ENCODE peak calls at places on chromosomes 3 and 15, in four cellular contexts. One of them, this sample, is unnamed.

GRCh38 chr15:79466488-79466887 is 34.4 kb downstream of the MINAR1 start:
- DNase-seq in fibroblast of pulmonary artery: no peak
- DNase-seq in neural progenitor cell: no peak
- DNase-seq in HFFc6: no peak
- DNase-seq in this sample: no peak

GRCh38 chr3:20054549-20054987 is 14.3 kb downstream of the KAT2B start:
- DNase-seq in fibroblast of pulmonary artery: peak
- DNase-seq in neural progenitor cell: no peak
- DNase-seq in HFFc6: peak
- DNase-seq in this sample: no peak

GRCh38 chr15:45338417-45338816 is 39.9 kb downstream of the GATM start:
- DNase-seq in fibroblast of pulmonary artery: no peak
- DNase-seq in HFFc6: no peak
- DNase-seq in neural progenitor cell: no peak
- DNase-seq in this sample: no peak

GRCh38 chr15:71124937-71125755 is 9.9 kb downstream of the THSD4 start:
- DNase-seq in fibroblast of pulmonary artery: no peak
- DNase-seq in neural progenitor cell: no peak
- DNase-seq in HFFc6: no peak
- DNase-seq in this sample: no peak

GRCh38 chr15:65377105-65377975 is 462 bp downstream of the IGDCC3 start:
- DNase-seq in HFFc6: no peak
- DNase-seq in neural progenitor cell: peak
- DNase-seq in fibroblast of pulmonary artery: no peak
- DNase-seq in this sample: no peak

GRCh38 chr3:14364580-14365292 is 37.7 kb upstream of the SLC6A6 start:
- DNase-seq in HFFc6: no peak
- DNase-seq in fibroblast of pulmonary artery: no peak
- DNase-seq in neural progenitor cell: no peak
- DNase-seq in this sample: no peak

GRCh38 chr15:73239564-73240208 is 129.1 kb downstream of the HCN4 start:
- DNase-seq in HFFc6: no peak
- DNase-seq in neural progenitor cell: peak
- DNase-seq in fibroblast of pulmonary artery: peak
- DNase-seq in this sample: no peak

GRCh38 chr3:64048631-64049061 is 25.4 kb upstream of the PSMD6 start:
- DNase-seq in HFFc6: peak
- DNase-seq in neural progenitor cell: no peak
- DNase-seq in fibroblast of pulmonary artery: peak
- DNase-seq in this sample: peak

GRCh38 chr15:60871731-60872130 is 357.4 kb downstream of the RORA start:
- DNase-seq in fibroblast of pulmonary artery: peak
- DNase-seq in neural progenitor cell: no peak
- DNase-seq in HFFc6: peak
- DNase-seq in this sample: no peak

GRCh38 chr3:88362428-88362827 is 212.7 kb downstream of the C3orf38 start:
- DNase-seq in HFFc6: no peak
- DNase-seq in neural progenitor cell: no peak
- DNase-seq in fibroblast of pulmonary artery: no peak
- DNase-seq in this sample: no peak

GRCh38 chr15:71691700-71692417 is 118.5 kb upstream of the NR2E3 start:
- DNase-seq in fibroblast of pulmonary artery: peak
- DNase-seq in HFFc6: peak
- DNase-seq in neural progenitor cell: peak
- DNase-seq in this sample: peak

GRCh38 chr15:78302579-78302978 is 3.2 kb upstream of the SKIC8 start:
- DNase-seq in HFFc6: peak
- DNase-seq in fibroblast of pulmonary artery: peak
- DNase-seq in neural progenitor cell: no peak
- DNase-seq in this sample: peak

GRCh38 chr3:127000792-127001191 is 17.9 kb downstream of the PLXNA1 start:
- DNase-seq in neural progenitor cell: no peak
- DNase-seq in fibroblast of pulmonary artery: no peak
- DNase-seq in HFFc6: no peak
- DNase-seq in this sample: no peak

GRCh38 chr3:127001486-127002194 is 18.7 kb downstream of the PLXNA1 start:
- DNase-seq in fibroblast of pulmonary artery: no peak
- DNase-seq in neural progenitor cell: no peak
- DNase-seq in HFFc6: no peak
- DNase-seq in this sample: no peak

GRCh38 chr3:127003175-127003555 is 20.2 kb downstream of the PLXNA1 start:
- DNase-seq in fibroblast of pulmonary artery: no peak
- DNase-seq in neural progenitor cell: no peak
- DNase-seq in HFFc6: no peak
- DNase-seq in this sample: no peak

GRCh38 chr3:127003601-127004280 is 20.8 kb downstream of the PLXNA1 start:
- DNase-seq in HFFc6: no peak
- DNase-seq in neural progenitor cell: no peak
- DNase-seq in fibroblast of pulmonary artery: no peak
- DNase-seq in this sample: no peak

GRCh38 chr3:127002195-127003174 is 19.6 kb downstream of the PLXNA1 start:
- DNase-seq in HFFc6: peak
- DNase-seq in fibroblast of pulmonary artery: peak
- DNase-seq in neural progenitor cell: peak
- DNase-seq in this sample: peak
- TF ChIP-seq CTCF in HFFc6: peak
- TF ChIP-seq CTCF in fibroblast of pulmonary artery: peak
- TF ChIP-seq CTCF in neural progenitor cell: peak
- TF ChIP-seq CTCF in this sample: peak

GRCh38 chr3:98596902-98597500 is 3.6 kb upstream of the CPOX start:
- DNase-seq in HFFc6: peak
- DNase-seq in neural progenitor cell: no peak
- DNase-seq in fibroblast of pulmonary artery: peak
- DNase-seq in this sample: no peak
- TF ChIP-seq CTCF in HFFc6: peak
- TF ChIP-seq CTCF in neural progenitor cell: peak
- TF ChIP-seq CTCF in fibroblast of pulmonary artery: peak
- TF ChIP-seq CTCF in this sample: peak

DNA sequence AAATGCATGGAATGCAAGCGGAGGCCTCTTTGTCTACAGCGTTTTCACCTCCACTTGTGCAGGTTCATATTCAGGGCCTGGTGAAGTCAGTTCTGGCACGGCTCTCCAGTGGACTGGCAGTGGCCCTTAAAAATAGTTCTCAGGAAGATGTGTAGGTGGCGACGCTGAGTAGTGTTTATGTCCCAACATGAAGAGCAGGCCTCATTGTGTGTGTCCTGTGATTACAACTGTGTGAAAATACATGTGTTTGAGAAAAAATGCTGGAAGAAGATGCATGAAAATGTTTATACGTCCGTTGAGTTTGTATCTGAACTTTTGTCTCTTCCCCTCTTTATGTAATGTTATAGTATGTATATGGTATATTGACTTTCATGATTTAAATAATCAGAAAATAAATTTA is 7.2 kb downstream of the LIPC start:
- DNase-seq in HFFc6: peak
- DNase-seq in neural progenitor cell: peak
- DNase-seq in fibroblast of pulmonary artery: peak
- DNase-seq in this sample: no peak
- TF ChIP-seq CTCF in HFFc6: peak
- TF ChIP-seq CTCF in neural progenitor cell: peak
- TF ChIP-seq CTCF in fibroblast of pulmonary artery: peak
- TF ChIP-seq CTCF in this sample: peak

DNA sequence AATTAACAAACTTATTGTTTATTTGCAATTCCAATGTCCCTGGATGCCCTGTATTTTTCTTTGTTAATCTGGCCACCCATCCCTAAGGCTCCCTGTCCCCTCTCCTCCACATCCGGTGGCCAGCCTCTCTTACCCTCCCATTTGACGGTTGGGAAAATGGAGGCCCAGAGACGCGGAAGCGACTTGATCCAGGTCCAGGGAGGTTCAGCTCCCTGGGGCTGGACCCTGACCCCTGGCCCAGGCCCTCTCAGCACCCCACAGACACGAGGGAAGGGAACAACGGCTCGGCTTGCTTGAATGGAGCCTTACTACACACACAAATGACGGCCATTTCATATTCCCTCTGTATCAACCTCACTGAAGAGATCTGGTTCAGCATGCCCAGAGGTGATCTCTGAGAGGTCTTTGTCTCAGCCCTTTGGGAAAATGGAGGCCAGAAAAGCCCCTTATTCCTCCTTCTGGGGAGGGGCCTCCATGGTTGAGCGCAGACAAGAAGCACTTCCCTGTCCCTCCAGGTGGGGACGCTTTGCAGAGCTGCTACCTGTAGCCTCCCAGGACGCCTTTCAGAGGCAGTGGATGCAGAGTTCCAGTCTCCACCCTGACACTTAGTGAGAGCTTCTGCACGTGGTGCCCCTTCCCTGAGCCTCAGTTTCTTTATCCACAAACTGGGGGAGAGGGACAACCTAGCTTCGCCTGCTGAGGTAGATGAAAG is 82.1 kb downstream of the ATP2B2 start:
- DNase-seq in fibroblast of pulmonary artery: no peak
- DNase-seq in neural progenitor cell: peak
- DNase-seq in HFFc6: no peak
- DNase-seq in this sample: no peak
- TF ChIP-seq CTCF in fibroblast of pulmonary artery: no peak
- TF ChIP-seq CTCF in neural progenitor cell: peak
- TF ChIP-seq CTCF in HFFc6: no peak
- TF ChIP-seq CTCF in this sample: no peak

GRCh38 chr3:44554626-44555592 is at the start of gene ZKSCAN7:
- DNase-seq in HFFc6: no peak
- DNase-seq in neural progenitor cell: peak
- DNase-seq in fibroblast of pulmonary artery: peak
- DNase-seq in this sample: no peak
- TF ChIP-seq CTCF in HFFc6: peak
- TF ChIP-seq CTCF in neural progenitor cell: peak
- TF ChIP-seq CTCF in fibroblast of pulmonary artery: no peak
- TF ChIP-seq CTCF in this sample: no peak

This sample was measured in AG09319.